ENCODE peak calls at places on chromosomes 16 and 17, in four cellular contexts. One of them, this sample, is unnamed.
A peak's percentile ranks its signal among the peaks of the same experiment; 100 is the strongest.

GRCh38 chr17:40355123-40355803 is 9.3 kb downstream of the GJD3 start:
- DNase-seq in GM12878: no peak
- DNase-seq in IMR-90: peak; percentile 43
- DNase-seq in A549: peak; percentile 77
- DNase-seq in this sample: peak; percentile 82

GRCh38 chr16:14302031-14302398 is 230.9 kb downstream of the MRTFB start:
- DNase-seq in A549: peak; percentile 81
- DNase-seq in GM12878: no peak
- DNase-seq in IMR-90: peak; percentile 60
- DNase-seq in this sample: peak; percentile 87

GRCh38 chr17:7380855-7381683 is at the start of gene TNK1:
- DNase-seq in A549: no peak
- DNase-seq in GM12878: no peak
- DNase-seq in IMR-90: no peak
- DNase-seq in this sample: peak; percentile 82

GRCh38 chr17:80007939-80008338 is 27.7 kb downstream of the TBC1D16 start:
- DNase-seq in GM12878: no peak
- DNase-seq in A549: no peak
- DNase-seq in IMR-90: no peak
- DNase-seq in this sample: no peak

GRCh38 chr17:50097455-50097854 is 2.3 kb downstream of the PDK2 start:
- DNase-seq in IMR-90: no peak
- DNase-seq in A549: no peak
- DNase-seq in GM12878: no peak
- DNase-seq in this sample: no peak

GRCh38 chr17:64459284-64459747 is 10.4 kb downstream of the MILR1 start:
- DNase-seq in GM12878: no peak
- DNase-seq in IMR-90: peak; percentile 75
- DNase-seq in A549: peak; percentile 51
- DNase-seq in this sample: no peak

GRCh38 chr17:19645608-19646250 is 2.8 kb upstream of the ALDH3A2 start:
- DNase-seq in A549: peak; percentile 61
- DNase-seq in IMR-90: no peak
- DNase-seq in GM12878: no peak
- DNase-seq in this sample: peak; percentile 35

GRCh38 chr17:33523577-33523981 is 230.5 kb upstream of the ASIC2 start:
- DNase-seq in IMR-90: no peak
- DNase-seq in GM12878: no peak
- DNase-seq in A549: no peak
- DNase-seq in this sample: no peak

GRCh38 chr17:27282054-27282501 is 11.8 kb upstream of the WSB1 start:
- DNase-seq in IMR-90: peak; percentile 50
- DNase-seq in A549: no peak
- DNase-seq in GM12878: peak; percentile 49
- DNase-seq in this sample: no peak

GRCh38 chr16:89606006-89606405 is 7.4 kb upstream of the DPEP1 start:
- DNase-seq in A549: no peak
- DNase-seq in GM12878: no peak
- DNase-seq in IMR-90: no peak
- DNase-seq in this sample: no peak

GRCh38 chr16:23905027-23905426 is 69.2 kb downstream of the PRKCB start:
- DNase-seq in IMR-90: peak; percentile 70
- DNase-seq in A549: peak; percentile 86
- DNase-seq in GM12878: no peak
- DNase-seq in this sample: no peak

GRCh38 chr17:82433560-82434215 is 15.3 kb upstream of the OGFOD3 start:
- DNase-seq in A549: no peak
- DNase-seq in IMR-90: no peak
- DNase-seq in GM12878: no peak
- DNase-seq in this sample: no peak

GRCh38 chr17:39209317-39210092 is 9.4 kb downstream of the RPL19 start:
- DNase-seq in GM12878: no peak
- DNase-seq in A549: no peak
- DNase-seq in IMR-90: peak; percentile 69
- DNase-seq in this sample: peak; percentile 41

GRCh38 chr17:63306855-63307254 is 139.3 kb downstream of the CYB561 start:
- DNase-seq in A549: no peak
- DNase-seq in IMR-90: no peak
- DNase-seq in GM12878: no peak
- DNase-seq in this sample: no peak

GRCh38 chr16:24747425-24747824 is 18.0 kb downstream of the TNRC6A start:
- DNase-seq in A549: no peak
- DNase-seq in IMR-90: no peak
- DNase-seq in GM12878: no peak
- DNase-seq in this sample: no peak

GRCh38 chr17:61157246-61157887 is 242.3 kb upstream of the TBX2 start:
- DNase-seq in IMR-90: peak; percentile 71
- DNase-seq in GM12878: no peak
- DNase-seq in A549: peak; percentile 67
- DNase-seq in this sample: peak; percentile 27

GRCh38 chr17:56833023-56833811 is 503 bp downstream of the C17orf67 start:
- DNase-seq in A549: peak; percentile 49
- DNase-seq in IMR-90: peak; percentile 58
- DNase-seq in GM12878: peak; percentile 20
- DNase-seq in this sample: peak; percentile 64

GRCh38 chr17:57926723-57927047 is 28.5 kb downstream of the CUEDC1 start:
- DNase-seq in A549: no peak
- DNase-seq in IMR-90: no peak
- DNase-seq in GM12878: no peak
- DNase-seq in this sample: no peak

DNA sequence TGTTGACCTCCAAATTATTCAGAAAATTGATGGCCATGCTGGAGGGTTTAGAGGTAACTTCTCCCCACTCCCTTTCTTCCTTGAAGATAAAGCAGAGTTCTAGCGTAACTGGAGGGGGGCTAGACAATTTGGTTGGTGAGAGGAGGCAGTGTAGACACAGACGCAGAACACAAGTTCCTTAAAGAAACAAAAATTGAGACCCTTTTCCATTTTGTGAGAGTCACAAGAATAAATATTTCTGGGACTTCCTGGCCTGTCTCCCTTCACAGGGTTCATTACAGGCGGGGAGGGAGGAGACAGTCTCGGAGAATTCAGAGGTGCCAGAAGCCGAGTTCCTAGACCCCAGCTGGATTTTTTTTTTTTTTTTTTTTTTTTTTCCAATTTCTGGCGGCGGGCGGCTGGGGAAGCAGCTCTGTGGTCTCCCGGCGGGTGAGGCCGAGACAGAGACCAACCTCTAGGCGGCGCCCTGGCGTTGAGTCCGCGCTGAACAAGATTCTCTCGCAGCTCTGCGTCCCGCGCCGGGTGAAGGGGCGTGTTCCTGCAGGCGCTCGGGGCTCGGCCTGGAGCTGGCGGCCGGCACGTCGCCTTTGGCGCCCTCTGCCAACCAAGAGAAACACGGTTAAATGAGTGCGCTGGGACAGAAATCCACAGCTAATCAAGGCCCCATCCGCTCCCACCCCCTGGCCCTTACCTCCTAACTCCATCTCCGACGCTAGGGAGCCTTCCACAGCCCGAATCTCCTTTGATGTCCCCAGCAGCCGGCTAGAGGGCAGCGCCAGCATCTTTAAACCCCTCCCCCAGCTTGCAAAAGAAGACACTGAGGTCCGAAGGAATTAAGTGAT is 10.2 kb upstream of the HOXB9 start:
- DNase-seq in IMR-90: peak; percentile 48
- DNase-seq in GM12878: no peak
- DNase-seq in A549: peak; percentile 97
- DNase-seq in this sample: peak; percentile 95
- TF ChIP-seq ELK1 in IMR-90: no peak
- TF ChIP-seq ELK1 in GM12878: no peak
- TF ChIP-seq ELK1 in A549: no peak
- TF ChIP-seq ELK1 in this sample: no peak

DNA sequence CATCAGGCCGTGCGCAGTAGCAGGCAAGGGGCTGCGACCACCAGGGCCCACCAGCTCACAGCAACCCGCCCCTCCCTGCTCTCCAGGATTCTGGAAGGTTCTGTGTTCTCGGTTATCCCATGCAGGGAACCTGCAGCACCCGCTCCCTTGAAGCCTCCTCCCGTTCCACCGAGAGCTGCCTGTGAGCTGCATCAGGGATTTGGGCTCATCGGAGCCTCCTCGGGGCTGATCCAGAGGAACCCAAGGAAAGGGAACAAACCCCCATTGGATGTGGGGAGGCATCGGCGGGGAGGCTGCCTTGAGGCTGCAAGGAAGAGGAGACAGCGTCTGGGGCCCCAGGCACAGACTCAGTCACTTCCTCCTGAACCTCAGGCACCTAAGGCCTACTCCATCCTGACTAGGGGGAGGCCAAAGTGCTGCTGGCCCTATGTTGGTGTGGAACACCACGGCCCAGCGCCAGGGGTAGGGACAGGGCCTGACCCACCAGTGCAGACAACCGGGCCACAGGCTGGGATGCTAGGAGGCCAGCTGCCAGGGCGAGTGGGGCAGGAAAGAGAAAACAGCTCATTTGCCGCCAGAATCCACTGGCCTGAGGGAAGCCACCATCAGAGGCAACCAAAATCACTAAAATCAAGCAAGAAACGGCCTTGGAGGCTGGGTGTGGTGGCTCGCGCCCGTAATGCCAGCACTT is 14.4 kb upstream of the LGALS3BP start:
- DNase-seq in A549: no peak
- DNase-seq in GM12878: no peak
- DNase-seq in IMR-90: no peak
- DNase-seq in this sample: no peak
- TF ChIP-seq ELK1 in A549: no peak
- TF ChIP-seq ELK1 in GM12878: no peak
- TF ChIP-seq ELK1 in IMR-90: no peak
- TF ChIP-seq ELK1 in this sample: no peak

GRCh38 chr17:72576289-72576759 is 455.5 kb downstream of the SOX9 start:
- DNase-seq in GM12878: no peak
- DNase-seq in A549: no peak
- DNase-seq in IMR-90: no peak
- DNase-seq in this sample: no peak
- TF ChIP-seq ELK1 in GM12878: no peak
- TF ChIP-seq ELK1 in A549: no peak
- TF ChIP-seq ELK1 in IMR-90: no peak
- TF ChIP-seq ELK1 in this sample: no peak

GRCh38 chr16:53561101-53561888 is 58.3 kb upstream of the AKTIP start:
- DNase-seq in A549: no peak
- DNase-seq in GM12878: no peak
- DNase-seq in IMR-90: no peak
- DNase-seq in this sample: no peak
- TF ChIP-seq ELK1 in A549: no peak
- TF ChIP-seq ELK1 in GM12878: no peak
- TF ChIP-seq ELK1 in IMR-90: no peak
- TF ChIP-seq ELK1 in this sample: no peak